ENCODE peak calls at places on chromosomes 7 and 10, in four cellular contexts. R is K562, L is HepG2, G is GM12878. F is an unnamed sample.

GRCh38 chr10:43905502-43906236 is 257.0 kb upstream of the ZNF32 start:
- DNase-seq in R (no peak), L (no peak), G (no peak), F (no peak)

GRCh38 chr7:87345166-87345927 is at the start of gene CROT:
- DNase-seq in R (peak; percentile 96), L (peak; percentile 91), G (peak; percentile 67), F (peak; percentile 96)

GRCh38 chr10:61973169-61973568 is 71.7 kb downstream of the ARID5B start:
- DNase-seq in R (no peak), L (no peak), G (no peak), F (no peak)

GRCh38 chr10:20221353-20221752 is 405.1 kb downstream of the PLXDC2 start:
- DNase-seq in R (no peak), L (no peak), G (no peak), F (no peak)

GRCh38 chr10:60114765-60115586 is 208.6 kb upstream of the CCDC6 start:
- DNase-seq in R (peak; percentile 58), L (peak; percentile 21), G (no peak), F (no peak)

GRCh38 chr7:36188266-36188665 is 35.2 kb downstream of the EEPD1 start:
- DNase-seq in R (no peak), L (no peak), G (no peak), F (no peak)

GRCh38 chr10:31186225-31187010 is 132.6 kb upstream of the ZEB1 start:
- DNase-seq in R (no peak), L (peak; percentile 8), G (no peak), F (peak; percentile 69)

GRCh38 chr10:80382989-80383388 is 25.4 kb upstream of the PRXL2A start:
- DNase-seq in R (peak; percentile 57), L (peak; percentile 40), G (peak; percentile 19), F (peak; percentile 49)

GRCh38 chr10:35423505-35424306 is 87.4 kb downstream of the CCNY start:
- DNase-seq in R (no peak), L (no peak), G (no peak), F (no peak)

GRCh38 chr7:16465469-16466086 is at the start of gene SOSTDC1:
- DNase-seq in R (peak; percentile 68), L (no peak), G (no peak), F (peak; percentile 9)

GRCh38 chr7:74289660-74290589 is 718 bp downstream of the CLIP2 start:
- DNase-seq in R (no peak), L (no peak), G (no peak), F (no peak)

GRCh38 chr10:7734821-7735220 is 31.7 kb downstream of the ITIH2 start:
- DNase-seq in R (no peak), L (no peak), G (no peak), F (peak; percentile 39)

GRCh38 chr10:129812398-129812797 is 151.7 kb downstream of the EBF3 start:
- DNase-seq in R (no peak), L (no peak), G (no peak), F (no peak)

GRCh38 chr10:75978213-75978612 is 546.8 kb downstream of the LRMDA start:
- DNase-seq in R (no peak), L (no peak), G (no peak), F (no peak)

GRCh38 chr10:7529638-7530037 is 118.8 kb upstream of the SFMBT2 start:
- DNase-seq in R (no peak), L (peak; percentile 41), G (no peak), F (peak; percentile 29)

GRCh38 chr7:44981035-44981706 is 2.4 kb upstream of the MYO1G start:
- DNase-seq in R (no peak), L (no peak), G (no peak), F (no peak)

GRCh38 chr7:116588641-116589594 is 64.1 kb downstream of the CAV1 start:
- DNase-seq in R (peak; percentile 52), L (peak; percentile 40), G (no peak), F (no peak)

GRCh38 chr10:28551086-28551485 is 18.2 kb downstream of the WAC start:
- DNase-seq in R (no peak), L (no peak), G (no peak), F (no peak)

GRCh38 chr7:90603346-90603745 is 7.2 kb downstream of the CDK14 start:
- DNase-seq in R (no peak), L (no peak), G (no peak), F (no peak)

GRCh38 chr7:114631249-114631822 is 216.7 kb downstream of the FOXP2 start:
- DNase-seq in R (no peak), L (no peak), G (no peak), F (no peak)

GRCh38 chr10:103168436-103168835 is 24.6 kb downstream of the NT5C2 start:
- DNase-seq in R (no peak), L (no peak), G (no peak), F (no peak)

GRCh38 chr10:34251177-34251576 is 563.9 kb downstream of the PARD3 start:
- DNase-seq in R (no peak), L (no peak), G (no peak), F (no peak)

GRCh38 chr10:89392974-89393373 is 551 bp downstream of the IFIT1 start:
- DNase-seq in R (no peak), L (no peak), G (no peak), F (no peak)

GRCh38 chr7:50614721-50615518 is 49.7 kb upstream of the DDC start:
- DNase-seq in R (no peak), L (peak; percentile 74), G (no peak), F (no peak)

GRCh38 chr10:129769381-129770116 is 194.5 kb downstream of the EBF3 start:
- DNase-seq in R (no peak), L (no peak), G (no peak), F (peak; percentile 32)

GRCh38 chr10:100993986-100994708 is 5.5 kb upstream of the LZTS2 start:
- DNase-seq in R (no peak), L (no peak), G (no peak), F (no peak)

GRCh38 chr10:659710-660141 is 29.7 kb downstream of the DIP2C start:
- DNase-seq in R (no peak), L (no peak), G (no peak), F (no peak)
- TF ChIP-seq MAX in R (no peak), L (no peak), G (no peak), F (no peak)

GRCh38 chr10:83963446-83963845 is 175.9 kb upstream of the GHITM start:
- DNase-seq in R (no peak), L (no peak), G (no peak), F (no peak)
- TF ChIP-seq GABPA in R (no peak), L (no peak), G (no peak), F (no peak)

GRCh38 chr10:107855933-107856332 is 691.4 kb upstream of the SORCS1 start:
- DNase-seq in R (no peak), L (no peak), G (no peak), F (no peak)
- TF ChIP-seq ZNF274 in R (no peak), L (no peak), G (no peak), F (no peak)

DNA sequence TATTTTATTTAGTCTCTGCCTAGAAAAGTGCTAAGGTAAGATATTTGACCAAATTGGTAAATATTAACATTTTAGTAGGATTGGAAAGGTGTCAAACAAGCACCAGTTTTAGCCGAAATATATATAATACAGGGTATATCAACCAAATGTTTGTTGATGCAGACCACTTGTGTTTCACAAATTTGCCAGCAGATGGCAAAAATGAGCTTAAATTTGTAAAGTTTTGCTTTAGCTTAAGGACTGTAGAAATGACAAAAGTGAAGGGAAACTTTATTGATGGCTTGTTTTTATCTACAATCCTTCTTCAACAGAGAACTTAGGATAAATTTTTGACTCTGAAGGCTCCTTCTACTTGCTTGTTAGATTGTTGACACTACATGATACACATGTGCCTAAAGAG is 4.8 kb upstream of the POLR1F start:
- DNase-seq in R (peak; percentile 9), L (peak; percentile 23), G (peak; percentile 8), F (no peak)
- TF ChIP-seq MAX in R (no peak), L (no peak), G (no peak), F (no peak)

DNA sequence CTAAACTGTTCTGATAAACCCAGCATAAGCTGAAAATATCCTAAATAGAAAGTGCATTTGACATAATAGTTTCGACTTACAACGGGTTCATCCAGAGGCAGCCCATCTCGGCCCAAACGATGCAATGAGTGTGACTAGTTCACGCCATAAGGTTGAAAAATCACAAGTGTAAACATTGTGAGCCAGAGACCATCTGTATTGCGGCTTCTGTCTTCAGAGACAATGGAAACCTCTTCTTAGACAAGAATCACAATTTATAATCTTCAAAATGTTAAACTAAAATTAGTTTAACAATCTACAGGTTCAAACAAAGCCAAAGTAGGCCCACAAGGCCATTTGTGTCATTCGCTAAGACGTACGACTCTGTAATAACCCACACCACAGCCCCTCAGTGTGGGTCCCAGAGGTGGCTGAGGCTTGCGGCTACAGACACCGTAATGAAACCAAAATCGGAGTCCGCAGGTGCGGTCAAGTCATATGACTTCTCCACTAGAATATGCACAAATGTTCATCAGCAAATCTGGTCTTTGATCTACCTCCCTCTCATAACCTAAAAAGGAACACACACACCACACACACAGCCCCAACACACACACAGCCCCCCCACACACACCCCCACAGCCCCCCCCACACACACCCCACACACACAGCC is 81.8 kb downstream of the DIP2C start:
- DNase-seq in R (no peak), L (no peak), G (no peak), F (no peak)
- TF ChIP-seq GABPA in R (no peak), L (no peak), G (no peak), F (no peak)